ENCODE peak calls at places on chromosome 7, in nine cellular contexts. F is cardiac muscle cell; Y is naive thymus-derived CD4-positive, alpha-beta T cell; N is heart right ventricle; W is CD4-positive, CD25-positive, alpha-beta regulatory T cell; E is RWPE2; M is upper lobe of right lung; V is HCT116; J is transverse colon. O is an unnamed sample. For H3K4me1, the result is how much of the 10 kb centered on the place peaks cover.

GRCh38 chr7:134454277-134454676 is 4.6 kb downstream of the AKR1B1 start:
- DNase-seq in E (no peak), N (no peak), M (no peak), F (no peak), J (no peak), Y (peak), V (no peak), W (peak), O (no peak)

GRCh38 chr7:73427902-73428696 is 5.5 kb upstream of the FZD9 start:
- DNase-seq in J (no peak), V (no peak), W (no peak), E (no peak), F (no peak), N (no peak), M (no peak), Y (no peak), O (no peak)

GRCh38 chr7:1925349-1925748 is 255.3 kb downstream of the ELFN1 start:
- DNase-seq in Y (no peak), V (no peak), F (no peak), M (no peak), W (no peak), N (no peak), J (no peak), E (no peak), O (no peak)

GRCh38 chr7:19144661-19145428 is at the start of gene FERD3L:
- DNase-seq in J (no peak), W (no peak), E (peak), M (no peak), F (no peak), Y (no peak), V (no peak), N (no peak), O (no peak)

GRCh38 chr7:157302314-157302711 is 34.5 kb upstream of the DNAJB6 start:
- DNase-seq in N (peak), Y (peak), E (no peak), M (peak), W (peak), J (peak), V (no peak), F (no peak), O (peak)

GRCh38 chr7:64098-64521 is 128.3 kb upstream of the FAM20C start:
- DNase-seq in Y (no peak), M (peak), J (peak), V (peak), F (peak), E (peak), W (no peak), N (peak), O (no peak)

GRCh38 chr7:1935176-1936005 is 265.3 kb downstream of the ELFN1 start:
- DNase-seq in W (no peak), J (no peak), M (no peak), F (no peak), V (no peak), N (no peak), E (no peak), Y (no peak), O (no peak)

GRCh38 chr7:106597014-106597413 is 63.9 kb downstream of the CCDC71L start:
- DNase-seq in N (no peak), J (no peak), Y (no peak), V (no peak), F (no peak), E (no peak), W (no peak), M (no peak), O (no peak)

GRCh38 chr7:1110358-1110757 is 22.4 kb downstream of the GPER1 start:
- DNase-seq in M (no peak), N (no peak), E (no peak), F (no peak), W (no peak), Y (no peak), V (no peak), J (no peak), O (no peak)

GRCh38 chr7:90233569-90233968 is 11.4 kb upstream of the CFAP69 start:
- DNase-seq in N (no peak), W (no peak), E (no peak), V (no peak), M (no peak), F (no peak), Y (no peak), J (no peak), O (no peak)

GRCh38 chr7:81299272-81299671 is 380.4 kb upstream of the SEMA3C start:
- DNase-seq in N (no peak), E (no peak), F (peak), M (no peak), W (no peak), V (peak), Y (no peak), J (no peak), O (no peak)

GRCh38 chr7:155511597-155511996 is 34.8 kb downstream of the CNPY1 start:
- DNase-seq in N (no peak), F (no peak), E (no peak), V (no peak), W (no peak), J (no peak), M (no peak), Y (no peak), O (no peak)

GRCh38 chr7:48637382-48637781 is 287.0 kb upstream of the CDC14C start:
- DNase-seq in Y (no peak), V (no peak), J (no peak), F (no peak), E (no peak), M (no peak), W (no peak), N (no peak), O (no peak)

GRCh38 chr7:70474639-70475234 is 657.2 kb upstream of the GALNT17 start:
- DNase-seq in E (no peak), J (no peak), M (no peak), W (no peak), N (peak), V (no peak), Y (no peak), F (no peak), O (no peak)

GRCh38 chr7:28570970-28571288 is 158.6 kb downstream of the CREB5 start:
- DNase-seq in W (no peak), F (peak), V (no peak), J (no peak), M (no peak), Y (no peak), E (peak), N (no peak), O (no peak)

GRCh38 chr7:67913604-67914003 is 917.0 kb downstream of the TYW1 start:
- DNase-seq in J (no peak), V (no peak), Y (no peak), N (no peak), F (no peak), M (no peak), W (no peak), E (no peak), O (no peak)

GRCh38 chr7:1062296-1063294 is 18.2 kb downstream of the GPR146 start:
- DNase-seq in N (no peak), W (no peak), Y (no peak), F (no peak), V (no peak), M (no peak), E (no peak), J (no peak), O (no peak)

GRCh38 chr7:28356619-28357018 is 55.7 kb upstream of the CREB5 start:
- DNase-seq in M (no peak), V (no peak), F (no peak), N (no peak), Y (no peak), J (no peak), E (no peak), W (no peak), O (no peak)

GRCh38 chr7:22561356-22561755 is 61.4 kb upstream of the STEAP1B start:
- DNase-seq in V (no peak), N (peak), M (peak), J (peak), W (no peak), E (peak), Y (no peak), F (peak), O (no peak)

GRCh38 chr7:9488555-9488954 is 1055.1 kb downstream of the NXPH1 start:
- DNase-seq in V (no peak), F (peak), W (no peak), M (no peak), Y (no peak), N (no peak), J (no peak), E (no peak), O (no peak)

GRCh38 chr7:125084196-125084595 is 154.6 kb upstream of the POT1 start:
- DNase-seq in F (peak), M (no peak), W (no peak), E (no peak), V (no peak), Y (no peak), N (no peak), J (no peak), O (no peak)

GRCh38 chr7:128974241-128974934 is 36.7 kb downstream of the IRF5 start:
- DNase-seq in W (no peak), M (no peak), N (no peak), V (no peak), F (peak), E (no peak), J (no peak), Y (no peak), O (no peak)

GRCh38 chr7:91239772-91240171 is 24.5 kb upstream of the FZD1 start:
- DNase-seq in N (no peak), E (no peak), V (no peak), M (no peak), W (no peak), Y (no peak), F (no peak), J (no peak), O (no peak)

GRCh38 chr7:121485457-121486243 is 89.5 kb upstream of the FAM3C start:
- DNase-seq in V (no peak), J (no peak), W (no peak), E (no peak), N (no peak), M (no peak), F (peak), Y (no peak), O (no peak)

DNA sequence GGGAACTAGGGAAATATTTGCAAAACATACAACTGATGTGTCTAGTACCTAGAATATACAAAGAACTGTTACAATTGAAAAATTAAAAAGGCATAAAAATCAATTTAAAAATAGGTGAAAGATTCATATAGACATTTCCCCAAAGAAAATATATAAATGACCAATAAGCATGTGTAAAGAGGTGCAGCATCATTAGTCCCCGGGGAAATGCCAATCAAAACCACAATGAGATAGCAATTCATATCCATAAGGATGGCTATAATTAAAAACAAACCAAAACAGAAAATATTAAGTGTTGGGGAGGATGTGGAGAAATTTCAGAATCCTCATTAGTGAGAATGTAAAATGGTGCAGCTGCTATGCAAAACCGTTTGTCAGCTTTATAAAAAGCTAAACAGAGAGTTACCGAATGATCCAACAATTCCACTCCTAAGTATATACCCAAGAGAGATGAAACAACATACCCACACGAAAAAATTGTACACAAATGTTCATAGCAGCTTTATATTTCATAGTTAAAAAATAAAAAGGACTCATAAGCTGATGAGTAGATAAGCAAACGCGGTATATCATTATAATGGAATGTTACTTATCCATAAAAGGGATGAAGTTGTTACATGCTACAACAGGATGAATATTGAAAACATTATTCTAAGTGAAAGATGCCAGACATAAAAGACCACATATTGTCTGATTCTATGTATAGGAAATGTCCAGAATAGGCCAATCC is 210.1 kb upstream of the INHBA start:
- DNase-seq in J (no peak), F (no peak), Y (no peak), V (no peak), E (no peak), N (no peak), W (no peak), M (no peak), O (no peak)
- H3K4me1 ChIP-seq in J (under half), F (under half), Y (under half), V (under half), E (under half), N (under half), W (under half), M (under half), O (under half)

DNA sequence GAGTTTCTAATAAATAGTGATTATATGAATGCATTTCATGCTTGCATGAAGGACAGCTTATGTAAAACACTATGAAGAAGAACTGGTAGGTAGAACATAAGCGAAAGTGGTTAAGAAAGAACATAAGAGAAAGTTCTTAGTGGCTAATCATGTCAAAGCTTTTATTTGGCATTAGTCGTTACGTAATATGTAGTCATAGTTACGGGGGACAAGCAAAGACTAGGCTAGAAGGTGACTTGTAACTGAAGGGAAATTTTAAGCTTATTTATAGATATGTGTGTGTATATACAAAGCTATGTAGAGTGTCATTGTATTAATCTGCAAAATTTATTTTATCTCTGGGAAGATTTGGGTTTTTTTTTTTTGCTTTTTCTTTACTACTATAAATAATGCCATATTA is 36.9 kb downstream of the CAPZA2 start:
- DNase-seq in Y (no peak), W (no peak), E (no peak), F (peak), V (no peak), N (no peak), J (no peak), M (no peak), O (no peak)
- H3K4me1 ChIP-seq in Y (under half), W (under half), E (under half), F (under half), V (under half), N (under half), J (under half), M (under half), O (under half)

GRCh38 chr7:50155755-50156154 is 62.7 kb upstream of the ZPBP start:
- DNase-seq in W (no peak), E (no peak), J (no peak), M (no peak), V (no peak), Y (no peak), F (no peak), N (no peak), O (no peak)
- H3K4me1 ChIP-seq in W (under half), E (under half), J (under half), M (under half), V (under half), Y (under half), F (under half), N (under half), O (under half)

GRCh38 chr7:130266258-130266960 is at the start of gene CPA2:
- DNase-seq in M (no peak), N (no peak), V (no peak), W (no peak), J (no peak), Y (no peak), F (no peak), E (no peak), O (no peak)
- H3K4me1 ChIP-seq in M (under half), N (under half), V (under half), W (under half), J (under half), Y (under half), F (under half), E (under half), O (under half)

GRCh38 chr7:41785265-41785664 is 82.4 kb upstream of the INHBA start:
- DNase-seq in F (no peak), W (no peak), M (no peak), Y (no peak), V (no peak), N (no peak), E (no peak), J (no peak), O (no peak)
- H3K4me1 ChIP-seq in F (under half), W (under half), M (under half), Y (under half), V (under half), N (under half), E (under half), J (under half), O (under half)

GRCh38 chr7:75925717-75926435 is 10.9 kb downstream of the POR start:
- DNase-seq in F (peak), W (no peak), V (no peak), E (no peak), Y (no peak), M (no peak), J (no peak), N (peak), O (no peak)

GRCh38 chr7:75924884-75925283 is 9.9 kb downstream of the POR start:
- DNase-seq in N (no peak), W (no peak), F (no peak), Y (no peak), J (no peak), M (no peak), V (no peak), E (no peak), O (no peak)

GRCh38 chr7:75921479-75921878 is 6.5 kb downstream of the POR start:
- DNase-seq in W (no peak), N (no peak), V (no peak), Y (no peak), E (no peak), M (no peak), F (peak), J (no peak), O (no peak)

GRCh38 chr7:75922966-75923603 is 8.1 kb downstream of the POR start:
- DNase-seq in J (no peak), V (no peak), E (no peak), N (no peak), F (no peak), W (no peak), Y (no peak), M (no peak), O (no peak)

DNA sequence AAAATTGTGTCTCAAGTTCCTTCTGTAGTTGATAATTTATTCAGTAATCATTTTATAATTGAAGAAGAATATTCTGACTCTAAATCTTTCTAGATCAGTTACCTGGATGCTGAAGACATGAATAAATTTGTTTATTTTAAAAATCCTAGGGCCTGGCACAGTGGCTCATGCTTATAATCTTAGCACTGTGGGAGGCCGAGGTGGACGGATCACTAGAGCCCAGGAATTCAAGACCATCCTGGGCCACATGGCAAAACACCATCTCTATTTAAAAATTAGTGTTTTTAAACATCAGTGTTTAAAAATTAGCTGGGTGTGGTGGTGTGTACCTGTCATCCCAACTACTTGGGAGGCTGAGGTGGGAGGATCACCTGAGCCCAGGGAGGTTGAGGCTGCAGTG is 9.3 kb downstream of the POR start:
- DNase-seq in N (no peak), F (no peak), J (no peak), W (no peak), M (no peak), E (no peak), Y (no peak), V (no peak), O (no peak)
- H3K4me1 ChIP-seq in N (half or more), F (under half), J (under half), W (under half), M (under half), E (under half), Y (under half), V (under half), O (under half)

DNA sequence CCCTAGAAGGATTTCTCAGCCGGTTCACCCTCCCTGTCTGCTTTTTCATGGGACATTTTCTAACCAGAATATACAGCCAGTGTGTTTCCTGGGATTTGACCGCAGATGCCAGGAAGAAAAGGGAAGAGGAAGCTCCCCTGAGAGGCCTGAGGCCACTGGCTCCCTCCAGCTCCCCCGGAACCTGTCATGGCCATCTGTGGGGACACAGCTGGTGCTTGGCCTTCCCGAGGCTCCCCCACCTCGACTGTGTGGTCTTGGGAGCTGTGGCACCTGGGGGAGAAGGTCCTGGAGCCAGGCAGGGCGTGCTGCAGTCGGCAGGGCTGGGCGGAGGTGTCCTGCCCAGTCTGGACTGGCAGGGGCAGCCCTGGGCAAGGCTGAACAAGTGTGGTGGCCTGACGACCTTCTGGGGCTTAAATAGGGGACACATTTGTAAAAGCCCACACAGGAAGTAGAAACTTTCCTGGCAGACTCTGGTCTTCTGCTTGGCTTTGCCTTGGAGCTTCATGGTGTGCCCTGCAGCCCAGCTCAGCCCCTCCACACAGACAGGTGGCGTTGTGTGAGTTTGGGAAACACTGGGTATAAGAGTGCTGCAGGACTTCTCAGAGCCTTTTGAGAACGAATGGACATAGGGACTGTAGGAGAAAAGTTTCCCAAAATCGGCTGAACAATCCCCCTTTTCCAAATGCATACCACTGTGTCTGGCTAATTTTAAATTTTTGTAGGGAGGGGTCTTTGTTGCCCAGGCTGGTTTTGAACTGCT is 6.8 kb downstream of the BRI3 start:
- DNase-seq in N (no peak), F (no peak), J (no peak), V (no peak), W (no peak), E (no peak), Y (no peak), M (peak), O (no peak)
- H3K4me1 ChIP-seq in N (half or more), F (under half), J (under half), V (under half), W (under half), E (under half), Y (under half), M (half or more), O (under half)